ENCODE peak calls at places on chromosomes 4 and X, in six cellular contexts. X is neural progenitor cell, K is GM12878, U is GM23338, T is mesendoderm, I is IMR-90. J is an unnamed sample. For H3K4me1, the result is how much of the 10 kb centered on the place peaks cover.

GRCh38 chrX:9758239-9758638 is 7.4 kb downstream of the GPR143 start:
- DNase-seq in X (no peak), K (no peak), U (no peak), T (no peak), I (no peak), J (no peak)

GRCh38 chrX:109697855-109698254 is 35.2 kb downstream of the ACSL4 start:
- DNase-seq in X (no peak), K (no peak), U (no peak), T (no peak), I (no peak), J (no peak)

GRCh38 chrX:48648299-48648698 is 35.3 kb upstream of the WAS start:
- DNase-seq in X (peak), K (no peak), U (peak), T (peak), I (peak), J (peak)

GRCh38 chrX:120677017-120677652 is 47.3 kb upstream of the C1GALT1C1 start:
- DNase-seq in X (no peak), K (no peak), U (no peak), T (no peak), I (no peak), J (no peak)

GRCh38 chrX:19544693-19545305 is 29.5 kb upstream of the MAP3K15 start:
- DNase-seq in X (peak), K (no peak), U (peak), T (peak), I (peak), J (peak)

GRCh38 chrX:153526040-153526439 is 8.6 kb downstream of the ATP2B3 start:
- DNase-seq in X (no peak), K (no peak), U (no peak), T (no peak), I (no peak), J (peak)

GRCh38 chr4:10115657-10116624 is 658 bp downstream of the WDR1 start:
- DNase-seq in X (peak), K (peak), U (peak), T (peak), I (no peak), J (no peak)

GRCh38 chrX:109384569-109385174 is 97.2 kb downstream of the GUCY2F start:
- DNase-seq in X (peak), K (no peak), U (peak), T (peak), I (peak), J (peak)

GRCh38 chr4:78693777-78694456 is 82.2 kb upstream of the BMP2K start:
- DNase-seq in X (no peak), K (no peak), U (no peak), T (no peak), I (no peak), J (no peak)

GRCh38 chr4:91961504-91961903 is 342.3 kb upstream of the GRID2 start:
- DNase-seq in X (no peak), K (no peak), U (no peak), T (no peak), I (peak), J (no peak)

GRCh38 chr4:151169223-151169622 is 69.8 kb downstream of the RPS3A start:
- DNase-seq in X (peak), K (no peak), U (no peak), T (peak), I (peak), J (peak)

GRCh38 chr4:5751918-5752802 is 41.2 kb downstream of the EVC start:
- DNase-seq in X (peak), K (no peak), U (peak), T (peak), I (peak), J (no peak)
- H3K4me1 ChIP-seq in X (under half), K (under half), U (under half), T (under half), I (under half), J (under half)

DNA sequence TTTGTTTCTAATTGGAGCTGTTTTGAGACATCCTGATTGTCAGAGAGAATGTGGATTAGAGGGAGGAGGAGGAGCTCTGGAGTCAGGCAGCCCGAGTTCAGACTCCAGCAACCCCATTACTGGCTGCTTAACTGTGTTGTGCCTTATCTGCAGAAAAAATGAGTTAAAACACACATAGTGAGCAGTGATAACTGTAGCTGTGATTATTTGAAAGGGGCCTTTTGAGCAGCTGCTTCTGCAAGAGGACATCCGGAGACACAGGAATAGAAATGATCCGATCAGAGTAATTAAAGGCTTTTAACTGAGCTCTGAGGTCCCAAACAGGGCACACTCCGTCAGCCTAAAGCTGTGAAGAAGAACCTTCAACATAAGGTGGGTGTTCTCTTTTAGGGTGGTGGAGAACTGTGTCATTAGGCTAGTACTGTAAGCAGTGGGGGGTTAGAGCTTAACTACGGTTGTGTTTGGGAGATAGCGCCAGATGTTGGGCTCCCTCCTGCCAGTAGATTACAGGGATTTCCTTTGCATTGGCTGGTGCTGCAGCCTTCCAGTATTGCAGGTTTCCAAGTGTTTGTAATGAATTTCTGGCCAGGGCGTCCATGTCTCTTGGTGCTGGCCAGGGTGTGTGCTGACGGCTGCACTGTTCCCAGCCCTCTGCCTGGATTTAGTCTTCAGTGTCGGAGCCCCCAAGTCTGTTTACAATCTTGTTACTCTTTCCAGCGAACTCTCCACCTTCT is 24.3 kb downstream of the ADD1 start:
- DNase-seq in X (peak), K (no peak), U (peak), T (peak), I (peak), J (peak)
- H3K4me1 ChIP-seq in X (under half), K (under half), U (half or more), T (under half), I (under half), J (under half)

GRCh38 chr4:124431663-124432192 is 280.8 kb downstream of the ANKRD50 start:
- DNase-seq in X (no peak), K (no peak), U (no peak), T (no peak), I (peak), J (no peak)
- H3K4me1 ChIP-seq in X (under half), K (under half), U (under half), T (under half), I (under half), J (under half)

GRCh38 chrX:154733072-154733425 is 17.8 kb downstream of the GAB3 start:
- DNase-seq in X (no peak), K (no peak), U (no peak), T (no peak), I (no peak), J (no peak)

GRCh38 chrX:154731881-154732280 is 19.0 kb downstream of the GAB3 start:
- DNase-seq in X (no peak), K (no peak), U (no peak), T (peak), I (peak), J (no peak)

GRCh38 chrX:154734101-154734781 is 16.6 kb downstream of the GAB3 start:
- DNase-seq in X (no peak), K (no peak), U (no peak), T (no peak), I (peak), J (no peak)

GRCh38 chrX:154731203-154731602 is 19.7 kb downstream of the GAB3 start:
- DNase-seq in X (no peak), K (no peak), U (no peak), T (no peak), I (no peak), J (no peak)

GRCh38 chrX:154732421-154733071 is 18.3 kb downstream of the GAB3 start:
- DNase-seq in X (no peak), K (no peak), U (no peak), T (peak), I (peak), J (no peak)
- H3K4me1 ChIP-seq in X (under half), K (under half), U (under half), T (under half), I (under half), J (under half)

DNA sequence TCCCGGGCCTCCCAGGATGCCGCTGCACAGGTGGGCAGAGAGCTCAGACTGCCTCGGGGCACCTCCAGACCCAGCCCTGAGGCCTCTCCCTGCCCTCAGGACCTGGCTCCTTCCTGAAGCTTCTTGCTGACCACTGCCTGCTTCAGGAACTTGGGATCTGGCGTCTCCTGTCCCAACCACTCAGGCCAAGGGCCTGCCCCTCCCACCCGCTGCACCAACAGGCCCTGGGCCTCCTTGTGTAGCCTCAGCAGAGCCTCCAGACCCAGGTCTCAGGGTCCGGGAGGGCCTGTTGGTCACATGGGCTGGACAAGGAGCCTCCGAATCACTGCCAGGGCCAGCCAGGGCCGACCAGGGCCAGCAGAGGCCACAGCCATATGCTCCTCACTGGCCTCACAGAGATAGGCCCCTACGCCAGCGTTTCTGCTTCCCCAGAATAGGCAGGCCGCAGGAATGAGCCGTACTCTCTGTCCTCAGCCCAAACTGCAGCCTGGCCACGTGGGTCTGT is 2.8 kb downstream of the MXD4 start:
- DNase-seq in X (no peak), K (no peak), U (no peak), T (no peak), I (no peak), J (peak)
- H3K4me1 ChIP-seq in X (under half), K (under half), U (under half), T (under half), I (under half), J (under half)

GRCh38 chrX:71542825-71543224 is 9.9 kb downstream of the OGT start:
- DNase-seq in X (no peak), K (no peak), U (no peak), T (no peak), I (no peak), J (no peak)
- H3K4me1 ChIP-seq in X (under half), K (under half), U (under half), T (under half), I (under half), J (under half)

GRCh38 chrX:25069209-25069608 is 53.4 kb upstream of the ARX start:
- DNase-seq in X (no peak), K (no peak), U (no peak), T (no peak), I (no peak), J (no peak)
- H3K4me1 ChIP-seq in X (under half), K (under half), U (under half), T (under half), I (under half), J (under half)

GRCh38 chrX:142084611-142085010 is 120.5 kb downstream of the MAGEC2 start:
- DNase-seq in X (no peak), K (no peak), U (no peak), T (no peak), I (no peak), J (no peak)
- H3K4me1 ChIP-seq in X (under half), K (under half), U (under half), T (under half), I (under half), J (under half)

GRCh38 chrX:47576021-47576898 is 6.0 kb upstream of the TIMP1 start:
- DNase-seq in X (no peak), K (no peak), U (no peak), T (no peak), I (no peak), J (no peak)
- H3K4me1 ChIP-seq in X (under half), K (under half), U (under half), T (under half), I (under half), J (under half)

J was measured in BE2C.